ENCODE peak calls at places on chromosome 21, in five cellular contexts. One of them, this sample, is unnamed.
A peak's percentile ranks its signal among the peaks of the same experiment; 100 is the strongest.

GRCh38 chr21:17527240-17527639 is 14.4 kb downstream of the CXADR start:
- DNase-seq in DND-41: no peak
- DNase-seq in CD4-positive, alpha-beta memory T cell: no peak
- DNase-seq in neural progenitor cell: no peak
- DNase-seq in astrocyte of the spinal cord: peak; percentile 58
- DNase-seq in this sample: no peak

GRCh38 chr21:35072960-35073359 is 23.9 kb upstream of the RUNX1 start:
- DNase-seq in CD4-positive, alpha-beta memory T cell: no peak
- DNase-seq in neural progenitor cell: no peak
- DNase-seq in astrocyte of the spinal cord: peak; percentile 56
- DNase-seq in DND-41: no peak
- DNase-seq in this sample: peak; percentile 17

GRCh38 chr21:44425895-44426662 is 29.2 kb upstream of the LRRC3 start:
- DNase-seq in astrocyte of the spinal cord: no peak
- DNase-seq in DND-41: no peak
- DNase-seq in neural progenitor cell: no peak
- DNase-seq in CD4-positive, alpha-beta memory T cell: no peak
- DNase-seq in this sample: no peak

GRCh38 chr21:45302082-45303061 is 14.7 kb upstream of the POFUT2 start:
- DNase-seq in astrocyte of the spinal cord: peak; percentile 91
- DNase-seq in DND-41: no peak
- DNase-seq in neural progenitor cell: no peak
- DNase-seq in CD4-positive, alpha-beta memory T cell: peak; percentile 74
- DNase-seq in this sample: peak; percentile 92

GRCh38 chr21:35940074-35940927 is 120.0 kb downstream of the SETD4 start:
- DNase-seq in DND-41: peak; percentile 37
- DNase-seq in neural progenitor cell: peak; percentile 86
- DNase-seq in CD4-positive, alpha-beta memory T cell: no peak
- DNase-seq in astrocyte of the spinal cord: peak; percentile 78
- DNase-seq in this sample: peak; percentile 50

GRCh38 chr21:36396971-36397370 is 11.8 kb downstream of the CHAF1B start:
- DNase-seq in CD4-positive, alpha-beta memory T cell: no peak
- DNase-seq in neural progenitor cell: no peak
- DNase-seq in DND-41: no peak
- DNase-seq in astrocyte of the spinal cord: no peak
- DNase-seq in this sample: no peak

GRCh38 chr21:35168702-35169101 is 119.6 kb upstream of the RUNX1 start:
- DNase-seq in CD4-positive, alpha-beta memory T cell: no peak
- DNase-seq in astrocyte of the spinal cord: no peak
- DNase-seq in DND-41: no peak
- DNase-seq in neural progenitor cell: peak; percentile 14
- DNase-seq in this sample: no peak

GRCh38 chr21:35559881-35560280 is 500.4 kb downstream of the SETD4 start:
- DNase-seq in neural progenitor cell: no peak
- DNase-seq in DND-41: no peak
- DNase-seq in astrocyte of the spinal cord: peak; percentile 71
- DNase-seq in CD4-positive, alpha-beta memory T cell: no peak
- DNase-seq in this sample: no peak

GRCh38 chr21:45284456-45284741 is 3.3 kb downstream of the POFUT2 start:
- DNase-seq in astrocyte of the spinal cord: no peak
- DNase-seq in CD4-positive, alpha-beta memory T cell: no peak
- DNase-seq in neural progenitor cell: no peak
- DNase-seq in DND-41: no peak
- DNase-seq in this sample: no peak

GRCh38 chr21:46329796-46330195 is 5.8 kb downstream of the PCNT start:
- DNase-seq in astrocyte of the spinal cord: no peak
- DNase-seq in neural progenitor cell: no peak
- DNase-seq in CD4-positive, alpha-beta memory T cell: no peak
- DNase-seq in DND-41: no peak
- DNase-seq in this sample: no peak

GRCh38 chr21:31281561-31281960 is 62.5 kb downstream of the TIAM1 start:
- DNase-seq in neural progenitor cell: no peak
- DNase-seq in DND-41: no peak
- DNase-seq in astrocyte of the spinal cord: no peak
- DNase-seq in CD4-positive, alpha-beta memory T cell: no peak
- DNase-seq in this sample: no peak

GRCh38 chr21:45830221-45830640 is 151.3 kb upstream of the COL6A1 start:
- DNase-seq in DND-41: no peak
- DNase-seq in neural progenitor cell: no peak
- DNase-seq in astrocyte of the spinal cord: peak; percentile 15
- DNase-seq in CD4-positive, alpha-beta memory T cell: no peak
- DNase-seq in this sample: no peak

GRCh38 chr21:16913010-16913409 is 599.8 kb upstream of the CXADR start:
- DNase-seq in DND-41: no peak
- DNase-seq in astrocyte of the spinal cord: no peak
- DNase-seq in neural progenitor cell: peak; percentile 23
- DNase-seq in CD4-positive, alpha-beta memory T cell: no peak
- DNase-seq in this sample: no peak

GRCh38 chr21:18041012-18041411 is 203.6 kb upstream of the CHODL start:
- DNase-seq in CD4-positive, alpha-beta memory T cell: no peak
- DNase-seq in neural progenitor cell: peak; percentile 73
- DNase-seq in DND-41: no peak
- DNase-seq in astrocyte of the spinal cord: peak; percentile 22
- DNase-seq in this sample: no peak

GRCh38 chr21:36630485-36631206 is 68.3 kb upstream of the SIM2 start:
- DNase-seq in neural progenitor cell: peak; percentile 84
- DNase-seq in CD4-positive, alpha-beta memory T cell: peak; percentile 25
- DNase-seq in DND-41: peak; percentile 63
- DNase-seq in astrocyte of the spinal cord: peak; percentile 22
- DNase-seq in this sample: peak; percentile 41

GRCh38 chr21:46114963-46115362 is 17.1 kb downstream of the COL6A2 start:
- DNase-seq in DND-41: no peak
- DNase-seq in neural progenitor cell: no peak
- DNase-seq in CD4-positive, alpha-beta memory T cell: no peak
- DNase-seq in astrocyte of the spinal cord: no peak
- DNase-seq in this sample: no peak

GRCh38 chr21:25790122-25790951 is 55.6 kb downstream of the GABPA start:
- DNase-seq in neural progenitor cell: peak; percentile 34
- DNase-seq in CD4-positive, alpha-beta memory T cell: peak; percentile 10
- DNase-seq in astrocyte of the spinal cord: peak; percentile 44
- DNase-seq in DND-41: peak; percentile 16
- DNase-seq in this sample: no peak

GRCh38 chr21:46141767-46142580 is 13.4 kb downstream of the FTCD start:
- DNase-seq in neural progenitor cell: peak; percentile 37
- DNase-seq in DND-41: no peak
- DNase-seq in astrocyte of the spinal cord: no peak
- DNase-seq in CD4-positive, alpha-beta memory T cell: no peak
- DNase-seq in this sample: peak; percentile 15

GRCh38 chr21:39867198-39867650 is at the start of gene PCP4:
- DNase-seq in DND-41: peak; percentile 51
- DNase-seq in neural progenitor cell: peak; percentile 93
- DNase-seq in astrocyte of the spinal cord: peak; percentile 32
- DNase-seq in CD4-positive, alpha-beta memory T cell: no peak
- DNase-seq in this sample: no peak

GRCh38 chr21:45818276-45818903 is 163.2 kb upstream of the COL6A1 start:
- DNase-seq in DND-41: no peak
- DNase-seq in neural progenitor cell: no peak
- DNase-seq in astrocyte of the spinal cord: no peak
- DNase-seq in CD4-positive, alpha-beta memory T cell: no peak
- DNase-seq in this sample: no peak

GRCh38 chr21:34802180-34802899 is 133.5 kb downstream of the CLIC6 start:
- DNase-seq in neural progenitor cell: no peak
- DNase-seq in astrocyte of the spinal cord: no peak
- DNase-seq in CD4-positive, alpha-beta memory T cell: no peak
- DNase-seq in DND-41: no peak
- DNase-seq in this sample: no peak

GRCh38 chr21:35046223-35046690 is 2.8 kb downstream of the RUNX1 start:
- DNase-seq in astrocyte of the spinal cord: no peak
- DNase-seq in CD4-positive, alpha-beta memory T cell: no peak
- DNase-seq in DND-41: no peak
- DNase-seq in neural progenitor cell: no peak
- DNase-seq in this sample: no peak

GRCh38 chr21:34579411-34579810 is 35.5 kb downstream of the RCAN1 start:
- DNase-seq in neural progenitor cell: no peak
- DNase-seq in CD4-positive, alpha-beta memory T cell: no peak
- DNase-seq in astrocyte of the spinal cord: peak; percentile 46
- DNase-seq in DND-41: no peak
- DNase-seq in this sample: no peak

GRCh38 chr21:17679002-17679600 is 66.4 kb upstream of the BTG3 start:
- DNase-seq in astrocyte of the spinal cord: peak; percentile 75
- DNase-seq in DND-41: no peak
- DNase-seq in neural progenitor cell: peak; percentile 69
- DNase-seq in CD4-positive, alpha-beta memory T cell: peak; percentile 69
- DNase-seq in this sample: no peak

GRCh38 chr21:44951186-44951915 is 11.5 kb downstream of the SLX9 start:
- DNase-seq in CD4-positive, alpha-beta memory T cell: no peak
- DNase-seq in astrocyte of the spinal cord: no peak
- DNase-seq in neural progenitor cell: no peak
- DNase-seq in DND-41: no peak
- DNase-seq in this sample: no peak

GRCh38 chr21:31408306-31409088 is 64.4 kb upstream of the TIAM1 start:
- DNase-seq in neural progenitor cell: no peak
- DNase-seq in DND-41: no peak
- DNase-seq in astrocyte of the spinal cord: no peak
- DNase-seq in CD4-positive, alpha-beta memory T cell: no peak
- DNase-seq in this sample: no peak

GRCh38 chr21:36330904-36331303 is 10.9 kb downstream of the MORC3 start:
- DNase-seq in astrocyte of the spinal cord: peak; percentile 49
- DNase-seq in neural progenitor cell: peak; percentile 57
- DNase-seq in DND-41: peak; percentile 41
- DNase-seq in CD4-positive, alpha-beta memory T cell: peak; percentile 49
- DNase-seq in this sample: peak; percentile 29

GRCh38 chr21:45380566-45380965 is 24.4 kb upstream of the COL18A1 start:
- DNase-seq in astrocyte of the spinal cord: no peak
- DNase-seq in DND-41: no peak
- DNase-seq in neural progenitor cell: no peak
- DNase-seq in CD4-positive, alpha-beta memory T cell: no peak
- DNase-seq in this sample: no peak

GRCh38 chr21:17451364-17451869 is 61.4 kb upstream of the CXADR start:
- DNase-seq in astrocyte of the spinal cord: peak; percentile 76
- DNase-seq in neural progenitor cell: no peak
- DNase-seq in CD4-positive, alpha-beta memory T cell: no peak
- DNase-seq in DND-41: no peak
- DNase-seq in this sample: no peak

GRCh38 chr21:46455575-46456385 is 2.9 kb upstream of the DIP2A start:
- DNase-seq in DND-41: no peak
- DNase-seq in neural progenitor cell: no peak
- DNase-seq in CD4-positive, alpha-beta memory T cell: no peak
- DNase-seq in astrocyte of the spinal cord: peak; percentile 72
- DNase-seq in this sample: no peak

GRCh38 chr21:35583566-35584216 is 476.6 kb downstream of the SETD4 start:
- DNase-seq in DND-41: no peak
- DNase-seq in astrocyte of the spinal cord: no peak
- DNase-seq in neural progenitor cell: no peak
- DNase-seq in CD4-positive, alpha-beta memory T cell: no peak
- DNase-seq in this sample: no peak

GRCh38 chr21:42232176-42232825 is 13.4 kb downstream of the ABCG1 start:
- DNase-seq in astrocyte of the spinal cord: no peak
- DNase-seq in neural progenitor cell: no peak
- DNase-seq in DND-41: peak; percentile 90
- DNase-seq in CD4-positive, alpha-beta memory T cell: no peak
- DNase-seq in this sample: no peak
- H3K4me3 ChIP-seq in astrocyte of the spinal cord: no peak overlapping the region
- H3K4me3 ChIP-seq in neural progenitor cell: no peak overlapping the region
- H3K4me3 ChIP-seq in DND-41: peak overlapping the region; percentile 23
- H3K4me3 ChIP-seq in CD4-positive, alpha-beta memory T cell: no peak overlapping the region
- H3K4me3 ChIP-seq in this sample: no peak overlapping the region

DNA sequence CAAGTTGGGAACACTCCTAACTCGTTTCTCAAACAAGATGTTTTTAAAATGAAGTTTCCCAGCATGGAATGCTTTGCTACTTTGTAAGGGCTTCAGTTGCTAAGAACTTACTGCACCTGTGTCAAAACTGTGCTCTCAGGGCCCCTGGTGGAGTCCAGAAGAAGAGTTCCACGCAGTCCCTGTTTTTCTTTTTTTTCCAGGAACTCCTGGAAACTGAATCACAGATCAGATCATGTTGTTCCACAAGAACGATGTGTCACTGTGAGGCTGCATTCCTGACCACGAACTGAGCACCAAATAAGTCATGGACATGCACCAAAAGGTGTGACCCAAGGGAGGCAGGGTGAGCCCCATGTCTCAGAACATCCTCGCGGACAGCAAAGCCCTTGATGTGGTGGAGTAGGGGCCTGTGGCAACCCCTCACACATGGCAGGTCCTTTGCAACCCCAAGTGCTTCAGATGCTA is 257.2 kb downstream of the KCNJ6 start:
- DNase-seq in DND-41: no peak
- DNase-seq in CD4-positive, alpha-beta memory T cell: no peak
- DNase-seq in neural progenitor cell: no peak
- DNase-seq in astrocyte of the spinal cord: peak; percentile 64
- DNase-seq in this sample: no peak
- H3K4me3 ChIP-seq in DND-41: no peak overlapping the region
- H3K4me3 ChIP-seq in CD4-positive, alpha-beta memory T cell: no peak overlapping the region
- H3K4me3 ChIP-seq in neural progenitor cell: no peak overlapping the region
- H3K4me3 ChIP-seq in astrocyte of the spinal cord: no peak overlapping the region
- H3K4me3 ChIP-seq in this sample: no peak overlapping the region

GRCh38 chr21:21997390-21998333 is 999.5 kb downstream of the NCAM2 start:
- DNase-seq in astrocyte of the spinal cord: no peak
- DNase-seq in neural progenitor cell: no peak
- DNase-seq in CD4-positive, alpha-beta memory T cell: no peak
- DNase-seq in DND-41: peak; percentile 88
- DNase-seq in this sample: no peak
- H3K4me3 ChIP-seq in astrocyte of the spinal cord: no peak overlapping the region
- H3K4me3 ChIP-seq in neural progenitor cell: no peak overlapping the region
- H3K4me3 ChIP-seq in CD4-positive, alpha-beta memory T cell: no peak overlapping the region
- H3K4me3 ChIP-seq in DND-41: no peak overlapping the region
- H3K4me3 ChIP-seq in this sample: no peak overlapping the region

DNA sequence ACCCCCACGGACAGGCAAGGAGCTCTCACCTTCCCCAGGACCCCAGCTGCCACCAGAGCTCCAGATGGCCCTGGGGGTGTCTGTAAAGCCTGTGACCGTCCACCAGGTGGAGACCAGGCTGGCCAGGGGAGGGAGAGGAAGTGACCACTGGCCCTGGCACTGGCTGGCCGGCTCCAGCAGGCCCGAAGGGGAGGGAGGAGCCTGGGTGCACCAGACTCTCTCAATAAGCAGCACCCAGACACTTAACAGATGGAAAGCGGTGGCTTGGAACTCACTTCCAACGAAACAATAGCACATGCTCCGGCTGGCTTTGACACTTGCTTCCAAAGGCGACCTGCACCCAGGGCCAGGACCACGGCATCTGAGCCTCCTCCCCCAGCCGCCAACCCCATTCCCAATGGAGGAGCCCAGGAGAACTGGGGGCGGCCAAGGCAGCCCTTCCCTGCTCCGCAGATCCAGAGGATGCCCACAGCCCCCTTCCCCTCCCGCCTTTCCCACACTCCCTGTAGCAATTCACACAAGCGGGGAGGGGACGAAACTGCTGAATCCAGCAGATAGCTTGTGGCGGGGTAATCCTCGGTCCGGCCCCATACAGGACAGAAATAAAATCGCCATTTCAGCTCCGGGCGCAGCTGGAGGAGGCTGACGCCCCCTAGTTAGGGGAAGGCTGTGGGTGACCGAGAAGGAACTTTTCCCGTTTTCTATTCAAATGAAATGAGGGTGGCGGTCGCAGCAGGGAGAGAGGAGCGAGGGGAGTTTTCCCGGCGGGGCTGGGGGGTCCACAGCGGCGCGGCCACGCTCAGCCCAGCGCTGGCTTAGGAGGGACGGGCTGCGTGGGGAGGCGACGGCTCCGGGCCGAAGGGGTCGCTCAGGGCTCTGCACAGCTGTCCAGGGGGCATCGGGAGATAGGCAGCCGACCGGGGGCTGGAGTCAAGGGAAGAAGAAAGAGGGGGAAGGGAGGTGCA is 612 bp upstream of the PDE9A start:
- DNase-seq in astrocyte of the spinal cord: peak; percentile 10
- DNase-seq in DND-41: no peak
- DNase-seq in neural progenitor cell: peak; percentile 91
- DNase-seq in CD4-positive, alpha-beta memory T cell: no peak
- DNase-seq in this sample: peak; percentile 65
- H3K4me3 ChIP-seq in astrocyte of the spinal cord: no peak overlapping the region
- H3K4me3 ChIP-seq in DND-41: no peak overlapping the region
- H3K4me3 ChIP-seq in neural progenitor cell: peak overlapping the region; percentile 79
- H3K4me3 ChIP-seq in CD4-positive, alpha-beta memory T cell: no peak overlapping the region
- H3K4me3 ChIP-seq in this sample: no peak overlapping the region